ENCODE peak calls at places on chromosomes 6 and 20, in four cellular contexts. F, P, B and I are unnamed samples.

GRCh38 chr6:167285077-167285770 is 5.9 kb upstream of the UNC93A start:
- DNase-seq in F (no peak), P (no peak), B (no peak), I (no peak)

GRCh38 chr6:4470698-4471210 is 305.4 kb upstream of the CDYL start:
- DNase-seq in F (no peak), B (no peak), P (no peak), I (no peak)

GRCh38 chr20:19745106-19745505 is 13.0 kb upstream of the RIN2 start:
- DNase-seq in B (no peak), P (no peak), F (no peak), I (no peak)

GRCh38 chr6:31763617-31763940 is 1.1 kb downstream of the SAPCD1 start:
- DNase-seq in F (no peak), P (no peak), B (no peak), I (no peak)

GRCh38 chr6:158972241-158973233 is 27.5 kb downstream of the RSPH3 start:
- DNase-seq in P (no peak), F (no peak), B (peak), I (no peak)

GRCh38 chr6:72709436-72709835 is 87.6 kb downstream of the KCNQ5 start:
- DNase-seq in F (no peak), B (no peak), P (no peak), I (no peak)

GRCh38 chr6:73085362-73085975 is 139.8 kb downstream of the KHDC1L start:
- DNase-seq in P (no peak), B (no peak), F (no peak), I (no peak)

GRCh38 chr6:13741358-13741757 is 29.7 kb upstream of the RANBP9 start:
- DNase-seq in F (no peak), B (no peak), P (no peak), I (no peak)

GRCh38 chr6:157715766-157716171 is 107.3 kb upstream of the SNX9 start:
- DNase-seq in P (peak), F (no peak), B (no peak), I (no peak)

GRCh38 chr20:49821381-49821780 is 8.8 kb downstream of the SLC9A8 start:
- DNase-seq in F (no peak), B (no peak), P (no peak), I (no peak)

GRCh38 chr6:4281341-4282293 is 146.2 kb upstream of the ECI2 start:
- DNase-seq in B (peak), F (no peak), P (peak), I (peak)

GRCh38 chr6:18166314-18167007 is 11.2 kb downstream of the KDM1B start:
- DNase-seq in P (no peak), B (no peak), F (no peak), I (peak)

GRCh38 chr20:48875914-48876240 is 45.6 kb upstream of the ARFGEF2 start:
- DNase-seq in B (no peak), F (no peak), P (no peak), I (no peak)

GRCh38 chr6:134447883-134448387 is 130.0 kb upstream of the SGK1 start:
- DNase-seq in B (no peak), F (no peak), P (no peak), I (no peak)

GRCh38 chr6:111238464-111239119 is 151.3 kb downstream of the SLC16A10 start:
- DNase-seq in P (no peak), F (no peak), B (no peak), I (no peak)

GRCh38 chr6:22754111-22754510 is 184.7 kb downstream of the HDGFL1 start:
- DNase-seq in F (no peak), P (no peak), B (no peak), I (no peak)

GRCh38 chr6:17831135-17831534 is 124.4 kb upstream of the NUP153 start:
- DNase-seq in B (no peak), F (no peak), P (no peak), I (no peak)

GRCh38 chr6:17565399-17565798 is 34.7 kb upstream of the FAM8A1 start:
- DNase-seq in F (no peak), B (no peak), P (no peak), I (no peak)

GRCh38 chr6:114467931-114468330 is 125.1 kb upstream of the HS3ST5 start:
- DNase-seq in F (no peak), P (no peak), B (no peak), I (no peak)

GRCh38 chr6:137878070-137878809 is 11.2 kb downstream of the TNFAIP3 start:
- DNase-seq in P (no peak), F (no peak), B (no peak), I (no peak)

GRCh38 chr6:15242937-15243614 is 2.8 kb upstream of the JARID2 start:
- DNase-seq in B (no peak), P (no peak), F (no peak), I (no peak)

GRCh38 chr20:3340443-3340842 is 67.0 kb downstream of the DNAAF9 start:
- DNase-seq in B (no peak), F (no peak), P (peak), I (peak)

GRCh38 chr6:169252805-169253189 is 849 bp downstream of the THBS2 start:
- DNase-seq in F (no peak), P (no peak), B (no peak), I (peak)

GRCh38 chr6:145836767-145837166 is 22.2 kb upstream of the FBXO30 start:
- DNase-seq in F (no peak), B (no peak), P (no peak), I (no peak)